ENCODE peak calls at places on chromosomes 6 and 20, in six cellular contexts. One of them, this sample, is unnamed.

GRCh38 chr20:47574616-47575401 is 73.1 kb downstream of the NCOA3 start:
- DNase-seq in sciatic nerve: no peak
- DNase-seq in A549: peak; percentile 80
- DNase-seq in CD4-positive, CD25-positive, alpha-beta regulatory T cell: peak; percentile 30
- DNase-seq in AG09319: no peak
- DNase-seq in T-helper 1 cell: peak; percentile 11
- DNase-seq in this sample: peak; percentile 44

GRCh38 chr6:40640591-40641293 is 53.6 kb upstream of the LRFN2 start:
- DNase-seq in sciatic nerve: peak; percentile 67
- DNase-seq in A549: no peak
- DNase-seq in CD4-positive, CD25-positive, alpha-beta regulatory T cell: peak; percentile 63
- DNase-seq in AG09319: no peak
- DNase-seq in T-helper 1 cell: peak; percentile 45
- DNase-seq in this sample: no peak

GRCh38 chr6:87066449-87067288 is 28.2 kb downstream of the CGA start:
- DNase-seq in sciatic nerve: no peak
- DNase-seq in A549: peak; percentile 55
- DNase-seq in CD4-positive, CD25-positive, alpha-beta regulatory T cell: peak; percentile 71
- DNase-seq in AG09319: peak; percentile 28
- DNase-seq in T-helper 1 cell: peak; percentile 48
- DNase-seq in this sample: peak; percentile 49

GRCh38 chr6:126944512-126944911 is 174.0 kb upstream of the RSPO3 start:
- DNase-seq in sciatic nerve: no peak
- DNase-seq in A549: no peak
- DNase-seq in CD4-positive, CD25-positive, alpha-beta regulatory T cell: no peak
- DNase-seq in AG09319: no peak
- DNase-seq in T-helper 1 cell: no peak
- DNase-seq in this sample: no peak

GRCh38 chr6:44051516-44051915 is 75.7 kb downstream of the MRPL14 start:
- DNase-seq in sciatic nerve: no peak
- DNase-seq in A549: no peak
- DNase-seq in CD4-positive, CD25-positive, alpha-beta regulatory T cell: no peak
- DNase-seq in AG09319: no peak
- DNase-seq in T-helper 1 cell: no peak
- DNase-seq in this sample: no peak

GRCh38 chr6:89745728-89746127 is 73.9 kb downstream of the MDN1 start:
- DNase-seq in sciatic nerve: no peak
- DNase-seq in A549: no peak
- DNase-seq in CD4-positive, CD25-positive, alpha-beta regulatory T cell: no peak
- DNase-seq in AG09319: peak; percentile 44
- DNase-seq in T-helper 1 cell: no peak
- DNase-seq in this sample: no peak

GRCh38 chr20:59988141-59988540 is 29.9 kb downstream of the CDH26 start:
- DNase-seq in sciatic nerve: no peak
- DNase-seq in A549: peak; percentile 56
- DNase-seq in CD4-positive, CD25-positive, alpha-beta regulatory T cell: no peak
- DNase-seq in AG09319: no peak
- DNase-seq in T-helper 1 cell: no peak
- DNase-seq in this sample: no peak

GRCh38 chr6:160039441-160039840 is 70.6 kb downstream of the IGF2R start:
- DNase-seq in sciatic nerve: no peak
- DNase-seq in A549: no peak
- DNase-seq in CD4-positive, CD25-positive, alpha-beta regulatory T cell: no peak
- DNase-seq in AG09319: no peak
- DNase-seq in T-helper 1 cell: no peak
- DNase-seq in this sample: no peak

GRCh38 chr6:160831751-160832150 is 129.7 kb downstream of the PLG start:
- DNase-seq in sciatic nerve: no peak
- DNase-seq in A549: peak; percentile 9
- DNase-seq in CD4-positive, CD25-positive, alpha-beta regulatory T cell: no peak
- DNase-seq in AG09319: no peak
- DNase-seq in T-helper 1 cell: no peak
- DNase-seq in this sample: peak; percentile 14

GRCh38 chr6:116190550-116190949 is 63.3 kb downstream of the TSPYL4 start:
- DNase-seq in sciatic nerve: no peak
- DNase-seq in A549: no peak
- DNase-seq in CD4-positive, CD25-positive, alpha-beta regulatory T cell: no peak
- DNase-seq in AG09319: peak; percentile 38
- DNase-seq in T-helper 1 cell: no peak
- DNase-seq in this sample: no peak

GRCh38 chr20:59992531-59992930 is 34.3 kb downstream of the CDH26 start:
- DNase-seq in sciatic nerve: no peak
- DNase-seq in A549: no peak
- DNase-seq in CD4-positive, CD25-positive, alpha-beta regulatory T cell: no peak
- DNase-seq in AG09319: no peak
- DNase-seq in T-helper 1 cell: no peak
- DNase-seq in this sample: no peak

GRCh38 chr20:7879883-7880282 is 60.4 kb downstream of the HAO1 start:
- DNase-seq in sciatic nerve: no peak
- DNase-seq in A549: peak; percentile 4
- DNase-seq in CD4-positive, CD25-positive, alpha-beta regulatory T cell: no peak
- DNase-seq in AG09319: peak; percentile 49
- DNase-seq in T-helper 1 cell: peak; percentile 2
- DNase-seq in this sample: no peak

GRCh38 chr6:75377386-75377785 is 92.8 kb upstream of the TMEM30A start:
- DNase-seq in sciatic nerve: no peak
- DNase-seq in A549: no peak
- DNase-seq in CD4-positive, CD25-positive, alpha-beta regulatory T cell: no peak
- DNase-seq in AG09319: no peak
- DNase-seq in T-helper 1 cell: no peak
- DNase-seq in this sample: no peak

GRCh38 chr6:145257757-145258521 is 477.4 kb downstream of the EPM2A start:
- DNase-seq in sciatic nerve: no peak
- DNase-seq in A549: no peak
- DNase-seq in CD4-positive, CD25-positive, alpha-beta regulatory T cell: no peak
- DNase-seq in AG09319: no peak
- DNase-seq in T-helper 1 cell: no peak
- DNase-seq in this sample: no peak

GRCh38 chr6:128806274-128806673 is 76.7 kb upstream of the LAMA2 start:
- DNase-seq in sciatic nerve: no peak
- DNase-seq in A549: no peak
- DNase-seq in CD4-positive, CD25-positive, alpha-beta regulatory T cell: no peak
- DNase-seq in AG09319: no peak
- DNase-seq in T-helper 1 cell: no peak
- DNase-seq in this sample: no peak

GRCh38 chr20:6142348-6142993 is 19.6 kb upstream of the FERMT1 start:
- DNase-seq in sciatic nerve: no peak
- DNase-seq in A549: peak; percentile 75
- DNase-seq in CD4-positive, CD25-positive, alpha-beta regulatory T cell: peak; percentile 64
- DNase-seq in AG09319: peak; percentile 22
- DNase-seq in T-helper 1 cell: peak; percentile 34
- DNase-seq in this sample: peak; percentile 72

GRCh38 chr6:113326781-113327180 is 530.4 kb upstream of the MARCKS start:
- DNase-seq in sciatic nerve: no peak
- DNase-seq in A549: no peak
- DNase-seq in CD4-positive, CD25-positive, alpha-beta regulatory T cell: no peak
- DNase-seq in AG09319: no peak
- DNase-seq in T-helper 1 cell: no peak
- DNase-seq in this sample: no peak

GRCh38 chr6:107576852-107577251 is 86.9 kb downstream of the SOBP start:
- DNase-seq in sciatic nerve: no peak
- DNase-seq in A549: peak; percentile 0
- DNase-seq in CD4-positive, CD25-positive, alpha-beta regulatory T cell: no peak
- DNase-seq in AG09319: no peak
- DNase-seq in T-helper 1 cell: no peak
- DNase-seq in this sample: no peak

GRCh38 chr6:44977406-44977740 is 350.8 kb upstream of the RUNX2 start:
- DNase-seq in sciatic nerve: no peak
- DNase-seq in A549: no peak
- DNase-seq in CD4-positive, CD25-positive, alpha-beta regulatory T cell: peak; percentile 25
- DNase-seq in AG09319: no peak
- DNase-seq in T-helper 1 cell: peak; percentile 46
- DNase-seq in this sample: no peak

GRCh38 chr6:118371955-118372354 is 176.1 kb upstream of the PLN start:
- DNase-seq in sciatic nerve: no peak
- DNase-seq in A549: no peak
- DNase-seq in CD4-positive, CD25-positive, alpha-beta regulatory T cell: no peak
- DNase-seq in AG09319: no peak
- DNase-seq in T-helper 1 cell: no peak
- DNase-seq in this sample: no peak

GRCh38 chr6:137818440-137818839 is 48.6 kb upstream of the TNFAIP3 start:
- DNase-seq in sciatic nerve: no peak
- DNase-seq in A549: no peak
- DNase-seq in CD4-positive, CD25-positive, alpha-beta regulatory T cell: no peak
- DNase-seq in AG09319: no peak
- DNase-seq in T-helper 1 cell: no peak
- DNase-seq in this sample: no peak

This sample was measured in COLO829.